ENCODE peak calls at places on chromosomes 7 and 10, in nine cellular contexts. Z is body of pancreas, T is aorta, M is uterus, O is bronchial epithelial cell, B is heart left ventricle, D is testis, Q is adrenal gland, X is lower lobe of right lung. L is an unnamed sample.

GRCh38 chr7:153564391-153564790 is 487.8 kb upstream of the DPP6 start:
- DNase-seq in Z (no peak), T (no peak), M (no peak), O (no peak), B (no peak), D (no peak), Q (no peak), X (no peak), L (no peak)

GRCh38 chr7:10212664-10213063 is 761.0 kb upstream of the PHF14 start:
- DNase-seq in Z (no peak), T (no peak), M (no peak), O (no peak), B (no peak), D (no peak), Q (no peak), X (no peak), L (no peak)

GRCh38 chr7:138478499-138478908 is 18.4 kb downstream of the TRIM24 start:
- DNase-seq in Z (peak; percentile 40), T (no peak), M (no peak), O (no peak), B (no peak), D (no peak), Q (no peak), X (no peak), L (no peak)

GRCh38 chr7:138239244-138239643 is 163.0 kb downstream of the AKR1D1 start:
- DNase-seq in Z (no peak), T (no peak), M (no peak), O (peak; percentile 37), B (no peak), D (no peak), Q (peak; percentile 22), X (no peak), L (no peak)

GRCh38 chr7:95527033-95527775 is 41.5 kb downstream of the ASB4 start:
- DNase-seq in Z (peak; percentile 56), T (no peak), M (peak; percentile 68), O (peak; percentile 38), B (no peak), D (peak; percentile 65), Q (peak; percentile 60), X (no peak), L (no peak)

GRCh38 chr10:73182568-73182967 is 14.6 kb downstream of the FAM149B1 start:
- DNase-seq in Z (no peak), T (no peak), M (no peak), O (no peak), B (no peak), D (no peak), Q (no peak), X (no peak), L (no peak)

GRCh38 chr10:110016957-110017514 is 9.3 kb downstream of the ADD3 start:
- DNase-seq in Z (no peak), T (no peak), M (no peak), O (no peak), B (no peak), D (no peak), Q (no peak), X (no peak), L (no peak)

GRCh38 chr7:114921636-114922150 is at the start of gene MDFIC:
- DNase-seq in Z (peak; percentile 43), T (no peak), M (peak; percentile 23), O (no peak), B (no peak), D (peak; percentile 23), Q (peak; percentile 66), X (peak; percentile 43), L (peak; percentile 79)

GRCh38 chr7:104327963-104328307 is 468 bp upstream of the LHFPL3 start:
- DNase-seq in Z (no peak), T (peak; percentile 67), M (no peak), O (no peak), B (no peak), D (peak; percentile 13), Q (no peak), X (no peak), L (no peak)
- H3K4me3 ChIP-seq in Z (no peak overlapping the region), T (no peak overlapping the region), M (no peak overlapping the region), O (no peak overlapping the region), B (no peak overlapping the region), D (no peak overlapping the region), Q (no peak overlapping the region), X (no peak overlapping the region), L (peak overlapping the region; percentile 62)

GRCh38 chr10:119003572-119004289 is 25.8 kb upstream of the NANOS1 start:
- DNase-seq in Z (no peak), T (peak; percentile 47), M (no peak), O (peak; percentile 30), B (no peak), D (no peak), Q (no peak), X (no peak), L (no peak)

GRCh38 chr10:119005377-119006043 is 24.0 kb upstream of the NANOS1 start:
- DNase-seq in Z (no peak), T (no peak), M (no peak), O (peak; percentile 56), B (no peak), D (no peak), Q (no peak), X (no peak), L (no peak)

GRCh38 chr10:119007211-119007574 is 22.3 kb upstream of the NANOS1 start:
- DNase-seq in Z (no peak), T (no peak), M (no peak), O (no peak), B (no peak), D (no peak), Q (no peak), X (no peak), L (no peak)

GRCh38 chr10:119001717-119002500 is 27.6 kb upstream of the NANOS1 start:
- DNase-seq in Z (no peak), T (peak; percentile 33), M (no peak), O (no peak), B (no peak), D (no peak), Q (no peak), X (no peak), L (no peak)

GRCh38 chr10:119006451-119007210 is 22.9 kb upstream of the NANOS1 start:
- DNase-seq in Z (peak; percentile 51), T (no peak), M (peak; percentile 90), O (peak; percentile 98), B (no peak), D (no peak), Q (peak; percentile 87), X (no peak), L (no peak)
- H3K4me3 ChIP-seq in Z (no peak overlapping the region), T (no peak overlapping the region), M (no peak overlapping the region), O (no peak overlapping the region), B (no peak overlapping the region), D (no peak overlapping the region), Q (no peak overlapping the region), X (no peak overlapping the region), L (no peak overlapping the region)

GRCh38 chr10:43574035-43574892 is at the start of gene ZNF239:
- DNase-seq in Z (peak; percentile 89), T (peak; percentile 97), M (peak; percentile 89), O (peak; percentile 48), B (peak; percentile 94), D (peak; percentile 95), Q (peak; percentile 88), X (peak; percentile 95), L (peak; percentile 93)
- H3K4me3 ChIP-seq in Z (peak within 1 kb of the TSS; percentile 38), T (peak within 1 kb of the TSS; percentile 49), M (peak within 1 kb of the TSS; percentile 59), O (peak within 1 kb of the TSS; percentile 37), B (peak within 1 kb of the TSS; percentile 93), D (peak within 1 kb of the TSS; percentile 65), Q (peak within 1 kb of the TSS; percentile 47), X (peak within 1 kb of the TSS; percentile 64), L (peak within 1 kb of the TSS; percentile 72)

GRCh38 chr7:55066479-55066878 is 47.7 kb downstream of the EGFR start:
- DNase-seq in Z (no peak), T (no peak), M (no peak), O (no peak), B (no peak), D (no peak), Q (no peak), X (no peak), L (no peak)
- H3K4me3 ChIP-seq in Z (no peak overlapping the region), T (no peak overlapping the region), M (no peak overlapping the region), O (no peak overlapping the region), B (no peak overlapping the region), D (no peak overlapping the region), Q (no peak overlapping the region), X (no peak overlapping the region), L (no peak overlapping the region)

GRCh38 chr7:13990319-13990983 is 985 bp upstream of the ETV1 start:
- DNase-seq in Z (peak; percentile 40), T (no peak), M (peak; percentile 22), O (peak; percentile 16), B (peak; percentile 67), D (peak; percentile 53), Q (peak; percentile 76), X (peak; percentile 60), L (peak; percentile 85)

GRCh38 chr7:13990984-13991790 is 1.7 kb upstream of the ETV1 start:
- DNase-seq in Z (peak; percentile 96), T (peak; percentile 97), M (peak; percentile 98), O (peak; percentile 95), B (peak; percentile 94), D (peak; percentile 97), Q (peak; percentile 98), X (peak; percentile 94), L (peak; percentile 99)

GRCh38 chr7:13989944-13990295 is 454 bp upstream of the ETV1 start:
- DNase-seq in Z (no peak), T (no peak), M (no peak), O (no peak), B (no peak), D (peak; percentile 31), Q (no peak), X (no peak), L (no peak)

GRCh38 chr7:13991791-13992620 is 2.5 kb upstream of the ETV1 start:
- DNase-seq in Z (no peak), T (no peak), M (no peak), O (no peak), B (no peak), D (no peak), Q (no peak), X (no peak), L (no peak)

GRCh38 chr7:13992621-13992982 is 3.1 kb upstream of the ETV1 start:
- DNase-seq in Z (no peak), T (no peak), M (no peak), O (no peak), B (no peak), D (no peak), Q (no peak), X (no peak), L (no peak)
- H3K4me3 ChIP-seq in Z (no peak overlapping the region), T (no peak overlapping the region), M (no peak overlapping the region), O (no peak overlapping the region), B (peak overlapping the region; percentile 79), D (peak overlapping the region; percentile 59), Q (no peak overlapping the region), X (peak overlapping the region; percentile 65), L (peak overlapping the region; percentile 93)

L was measured in coronary artery.